ENCODE peak calls at places on chromosomes 13 and 19, in nine cellular contexts. F is naive thymus-derived CD8-positive, alpha-beta T cell; X is NCI-H1105; Q is psoas muscle; A is HEK293T; O is substantia nigra; E is head of caudate nucleus; V is GM10248; P is mesenteric fat pad. C is an unnamed sample.
A peak's percentile ranks its signal among the peaks of the same experiment; 100 is the strongest.

GRCh38 chr19:8655340-8655709 is 24.9 kb downstream of the NFILZ start:
- DNase-seq in X (no peak), E (no peak), A (no peak), V (peak; percentile 32), Q (peak; percentile 42), O (no peak), P (no peak), F (peak; percentile 66), C (no peak)

GRCh38 chr13:49635599-49636433 is 7.5 kb downstream of the ARL11 start:
- DNase-seq in F (peak; percentile 77), P (no peak), A (no peak), V (no peak), Q (no peak), X (no peak), E (no peak), O (no peak), C (no peak)

GRCh38 chr19:42287826-42288107 is 14.2 kb upstream of the PRR19 start:
- DNase-seq in P (no peak), E (no peak), A (no peak), O (no peak), X (no peak), Q (no peak), V (no peak), F (no peak), C (no peak)

GRCh38 chr13:73335226-73335625 is 276.4 kb downstream of the KLF5 start:
- DNase-seq in X (no peak), P (no peak), E (no peak), F (no peak), V (no peak), Q (no peak), O (no peak), A (no peak), C (no peak)

GRCh38 chr13:103203750-103204330 is 137.6 kb upstream of the SLC10A2 start:
- DNase-seq in P (no peak), E (no peak), F (no peak), O (no peak), Q (no peak), A (no peak), V (no peak), X (no peak), C (peak; percentile 98)

GRCh38 chr19:37077615-37077928 is 661 bp upstream of the ZNF420 start:
- DNase-seq in F (no peak), O (no peak), Q (no peak), E (no peak), V (no peak), P (no peak), X (no peak), A (no peak), C (no peak)

GRCh38 chr19:52086481-52086880 is 9.1 kb downstream of the ZNF841 start:
- DNase-seq in E (no peak), P (no peak), V (no peak), X (no peak), Q (no peak), A (no peak), O (no peak), F (no peak), C (no peak)

GRCh38 chr13:19601749-19602725 is 31.4 kb upstream of the MPHOSPH8 start:
- DNase-seq in F (no peak), Q (no peak), V (peak; percentile 78), E (no peak), A (peak; percentile 48), P (no peak), O (no peak), X (no peak), C (peak; percentile 72)

GRCh38 chr19:4305659-4306058 is 1.3 kb downstream of the FSD1 start:
- DNase-seq in A (no peak), E (no peak), X (no peak), O (no peak), V (no peak), Q (no peak), F (no peak), P (no peak), C (no peak)

GRCh38 chr19:3620145-3620816 is 6.3 kb downstream of the CACTIN start:
- DNase-seq in P (no peak), O (no peak), Q (no peak), F (no peak), X (no peak), V (no peak), A (no peak), E (no peak), C (no peak)

GRCh38 chr13:94344126-94344863 is 135.2 kb downstream of the DCT start:
- DNase-seq in V (no peak), X (no peak), A (no peak), F (no peak), Q (no peak), O (no peak), P (no peak), E (no peak), C (no peak)

GRCh38 chr13:74290324-74290773 is 156.1 kb upstream of the KLF12 start:
- DNase-seq in F (peak; percentile 80), X (peak; percentile 73), P (no peak), E (peak; percentile 11), O (no peak), Q (no peak), A (peak; percentile 88), V (peak; percentile 8), C (peak; percentile 90)

GRCh38 chr13:24997367-24997967 is 98.5 kb upstream of the PABPC3 start:
- DNase-seq in F (no peak), V (peak; percentile 30), Q (no peak), E (no peak), O (no peak), X (no peak), P (no peak), A (peak; percentile 5), C (peak; percentile 21)

GRCh38 chr19:8042900-8043299 is 9.7 kb upstream of the CCL25 start:
- DNase-seq in V (no peak), O (no peak), Q (no peak), E (no peak), X (no peak), P (no peak), A (no peak), F (no peak), C (no peak)

GRCh38 chr19:55186080-55186479 is 6.0 kb upstream of the SYT5 start:
- DNase-seq in F (no peak), O (no peak), P (no peak), A (no peak), E (no peak), X (no peak), Q (no peak), V (no peak), C (no peak)

GRCh38 chr19:55319786-55320185 is 5.4 kb downstream of the TMEM150B start:
- DNase-seq in Q (peak; percentile 73), P (no peak), F (no peak), O (no peak), V (no peak), X (no peak), A (peak; percentile 90), E (peak; percentile 48), C (no peak)

GRCh38 chr19:1864480-1865171 is 1.2 kb upstream of the KLF16 start:
- DNase-seq in O (peak; percentile 52), A (peak; percentile 65), Q (peak; percentile 86), F (peak; percentile 69), E (no peak), X (no peak), P (peak; percentile 94), V (peak; percentile 86), C (peak; percentile 75)

GRCh38 chr13:109668433-109669233 is 117.8 kb downstream of the IRS2 start:
- DNase-seq in E (no peak), Q (no peak), P (no peak), O (no peak), V (no peak), F (no peak), X (no peak), A (no peak), C (peak; percentile 6)

GRCh38 chr13:114007566-114007965 is 33.7 kb upstream of the C13orf46 start:
- DNase-seq in E (no peak), F (peak; percentile 43), Q (peak; percentile 17), P (no peak), A (no peak), O (no peak), V (no peak), X (no peak), C (no peak)

GRCh38 chr19:50658438-50659317 is 9.4 kb downstream of the C19orf81 start:
- DNase-seq in A (peak; percentile 97), E (peak; percentile 88), V (peak; percentile 78), X (no peak), O (peak; percentile 55), F (peak; percentile 87), P (no peak), Q (peak; percentile 60), C (peak; percentile 96)

GRCh38 chr19:19428746-19429145 is 23.3 kb downstream of the GATAD2A start:
- DNase-seq in P (no peak), X (no peak), V (no peak), E (no peak), Q (no peak), O (no peak), F (no peak), A (no peak), C (no peak)

GRCh38 chr13:44471686-44472085 is 98.1 kb downstream of the SERP2 start:
- DNase-seq in P (no peak), O (no peak), V (no peak), F (no peak), X (no peak), E (no peak), A (no peak), Q (no peak), C (no peak)

GRCh38 chr13:96041326-96042092 is 11.7 kb downstream of the UGGT2 start:
- DNase-seq in V (no peak), A (no peak), O (no peak), F (no peak), P (no peak), E (no peak), X (no peak), Q (no peak), C (no peak)

GRCh38 chr19:17504030-17504429 is 7.4 kb upstream of the PGLS start:
- DNase-seq in Q (no peak), O (no peak), E (no peak), F (no peak), X (no peak), A (no peak), V (no peak), P (no peak), C (no peak)

GRCh38 chr19:48635263-48635965 is 1.8 kb downstream of the DBP start:
- DNase-seq in X (peak; percentile 56), Q (peak; percentile 88), P (no peak), A (peak; percentile 73), E (no peak), O (peak; percentile 45), F (peak; percentile 84), V (peak; percentile 89), C (peak; percentile 76)

GRCh38 chr19:17775245-17775927 is 19.6 kb upstream of the B3GNT3 start:
- DNase-seq in X (no peak), A (peak; percentile 45), E (no peak), Q (no peak), F (no peak), O (no peak), V (no peak), P (no peak), C (no peak)

GRCh38 chr19:48718711-48719231 is 754 bp downstream of the MAMSTR start:
- DNase-seq in Q (peak; percentile 69), V (no peak), X (no peak), A (no peak), P (no peak), O (no peak), E (no peak), F (no peak), C (no peak)

GRCh38 chr19:51607920-51608562 is 22.2 kb downstream of the SIGLEC5 start:
- DNase-seq in A (peak; percentile 66), O (peak; percentile 7), E (peak; percentile 52), F (peak; percentile 73), V (peak; percentile 54), X (no peak), P (peak; percentile 93), Q (peak; percentile 81), C (no peak)

GRCh38 chr19:2045501-2046045 is 5.5 kb downstream of the MKNK2 start:
- DNase-seq in A (no peak), E (no peak), V (no peak), X (no peak), F (no peak), Q (peak; percentile 84), P (no peak), O (no peak), C (no peak)

GRCh38 chr19:17794412-17794730 is 567 bp upstream of the B3GNT3 start:
- DNase-seq in A (no peak), F (no peak), V (no peak), E (no peak), Q (no peak), O (no peak), X (no peak), P (no peak), C (no peak)

GRCh38 chr19:17703823-17704463 is 15.3 kb upstream of the MAP1S start:
- DNase-seq in O (peak; percentile 7), X (no peak), Q (no peak), P (no peak), F (peak; percentile 83), V (peak; percentile 84), A (peak; percentile 61), E (peak; percentile 57), C (peak; percentile 5)

C was measured in NCI-H1417.